ENCODE peak calls at places on chromosome 2, in seven cellular contexts. One of them, this sample, is unnamed.

GRCh38 chr2:43129254-43129653 is 97.2 kb downstream of the ZFP36L2 start:
- DNase-seq in HCT116: no peak
- DNase-seq in astrocyte: no peak
- DNase-seq in endothelial cell of umbilical vein: no peak
- DNase-seq in neural progenitor cell: no peak
- DNase-seq in mammary epithelial cell: no peak
- DNase-seq in GM23338: no peak
- DNase-seq in this sample: no peak

GRCh38 chr2:96608459-96609455 is 29.4 kb downstream of the KANSL3 start:
- DNase-seq in endothelial cell of umbilical vein: no peak
- DNase-seq in HCT116: no peak
- DNase-seq in astrocyte: peak; percentile 36
- DNase-seq in neural progenitor cell: no peak
- DNase-seq in GM23338: no peak
- DNase-seq in mammary epithelial cell: peak; percentile 14
- DNase-seq in this sample: no peak

GRCh38 chr2:10518470-10519060 is 70.4 kb upstream of the ODC1 start:
- DNase-seq in neural progenitor cell: no peak
- DNase-seq in astrocyte: no peak
- DNase-seq in mammary epithelial cell: no peak
- DNase-seq in endothelial cell of umbilical vein: no peak
- DNase-seq in HCT116: no peak
- DNase-seq in GM23338: no peak
- DNase-seq in this sample: no peak

GRCh38 chr2:240629419-240629967 is 4.2 kb downstream of the GPR35 start:
- DNase-seq in GM23338: no peak
- DNase-seq in HCT116: no peak
- DNase-seq in endothelial cell of umbilical vein: no peak
- DNase-seq in astrocyte: no peak
- DNase-seq in mammary epithelial cell: no peak
- DNase-seq in neural progenitor cell: no peak
- DNase-seq in this sample: no peak

GRCh38 chr2:201100497-201100896 is 15.5 kb upstream of the CFLAR start:
- DNase-seq in mammary epithelial cell: no peak
- DNase-seq in neural progenitor cell: no peak
- DNase-seq in astrocyte: no peak
- DNase-seq in endothelial cell of umbilical vein: no peak
- DNase-seq in HCT116: no peak
- DNase-seq in GM23338: no peak
- DNase-seq in this sample: no peak

GRCh38 chr2:172606285-172606684 is 50.4 kb downstream of the PDK1 start:
- DNase-seq in astrocyte: peak; percentile 11
- DNase-seq in endothelial cell of umbilical vein: no peak
- DNase-seq in neural progenitor cell: no peak
- DNase-seq in GM23338: no peak
- DNase-seq in HCT116: no peak
- DNase-seq in mammary epithelial cell: no peak
- DNase-seq in this sample: no peak

GRCh38 chr2:126655500-126656310 is at the start of gene GYPC:
- DNase-seq in astrocyte: peak; percentile 36
- DNase-seq in mammary epithelial cell: no peak
- DNase-seq in endothelial cell of umbilical vein: no peak
- DNase-seq in GM23338: peak; percentile 66
- DNase-seq in HCT116: no peak
- DNase-seq in neural progenitor cell: peak; percentile 72
- DNase-seq in this sample: peak; percentile 54

GRCh38 chr2:146246017-146246733 is 1598.7 kb upstream of the ACVR2A start:
- DNase-seq in mammary epithelial cell: no peak
- DNase-seq in endothelial cell of umbilical vein: no peak
- DNase-seq in astrocyte: peak; percentile 72
- DNase-seq in GM23338: no peak
- DNase-seq in neural progenitor cell: no peak
- DNase-seq in HCT116: no peak
- DNase-seq in this sample: peak; percentile 61

GRCh38 chr2:124437811-124438210 is 412.7 kb downstream of the CNTNAP5 start:
- DNase-seq in HCT116: no peak
- DNase-seq in astrocyte: no peak
- DNase-seq in GM23338: peak; percentile 63
- DNase-seq in mammary epithelial cell: no peak
- DNase-seq in endothelial cell of umbilical vein: no peak
- DNase-seq in neural progenitor cell: peak; percentile 47
- DNase-seq in this sample: peak; percentile 31

GRCh38 chr2:227010433-227010832 is 153.6 kb downstream of the COL4A4 start:
- DNase-seq in GM23338: no peak
- DNase-seq in astrocyte: peak; percentile 61
- DNase-seq in endothelial cell of umbilical vein: no peak
- DNase-seq in HCT116: no peak
- DNase-seq in neural progenitor cell: no peak
- DNase-seq in mammary epithelial cell: peak; percentile 41
- DNase-seq in this sample: no peak

GRCh38 chr2:177730792-177731191 is 338.2 kb downstream of the AGPS start:
- DNase-seq in HCT116: no peak
- DNase-seq in endothelial cell of umbilical vein: no peak
- DNase-seq in mammary epithelial cell: no peak
- DNase-seq in neural progenitor cell: no peak
- DNase-seq in astrocyte: no peak
- DNase-seq in GM23338: no peak
- DNase-seq in this sample: no peak

GRCh38 chr2:177733322-177733855 is 339.2 kb downstream of the PDE11A start:
- DNase-seq in neural progenitor cell: peak; percentile 51
- DNase-seq in astrocyte: no peak
- DNase-seq in endothelial cell of umbilical vein: no peak
- DNase-seq in GM23338: no peak
- DNase-seq in mammary epithelial cell: no peak
- DNase-seq in HCT116: no peak
- DNase-seq in this sample: no peak

GRCh38 chr2:177728920-177729319 is 336.3 kb downstream of the AGPS start:
- DNase-seq in endothelial cell of umbilical vein: no peak
- DNase-seq in neural progenitor cell: no peak
- DNase-seq in mammary epithelial cell: no peak
- DNase-seq in astrocyte: peak; percentile 47
- DNase-seq in GM23338: no peak
- DNase-seq in HCT116: no peak
- DNase-seq in this sample: no peak

GRCh38 chr2:177730363-177730762 is 337.8 kb downstream of the AGPS start:
- DNase-seq in endothelial cell of umbilical vein: no peak
- DNase-seq in neural progenitor cell: no peak
- DNase-seq in astrocyte: no peak
- DNase-seq in HCT116: no peak
- DNase-seq in GM23338: no peak
- DNase-seq in mammary epithelial cell: no peak
- DNase-seq in this sample: no peak

DNA sequence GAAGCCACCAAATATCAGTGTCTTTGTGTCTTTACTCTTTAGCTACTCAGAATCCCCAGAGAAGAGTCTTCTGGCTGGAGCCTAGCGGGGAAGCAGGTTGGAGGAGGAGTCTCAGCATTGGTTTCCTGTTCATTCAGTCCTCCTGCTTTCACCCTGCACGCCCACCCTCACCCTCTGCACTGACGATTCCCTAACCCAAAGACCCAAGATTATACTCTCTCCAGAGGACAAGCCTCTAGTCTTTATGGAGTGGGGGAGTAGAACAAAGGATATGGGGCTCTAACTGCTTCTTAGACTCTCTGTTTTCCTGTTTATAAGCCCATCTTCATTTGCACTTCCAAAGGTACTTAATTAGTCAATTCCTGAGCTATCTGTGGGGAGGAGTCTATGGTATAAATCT is 338.8 kb downstream of the AGPS start:
- DNase-seq in neural progenitor cell: peak; percentile 57
- DNase-seq in HCT116: no peak
- DNase-seq in astrocyte: no peak
- DNase-seq in mammary epithelial cell: no peak
- DNase-seq in GM23338: peak; percentile 88
- DNase-seq in endothelial cell of umbilical vein: no peak
- DNase-seq in this sample: no peak
- H3K27me3 ChIP-seq in neural progenitor cell: peaks cover 92% of the 10 kb centered on the region
- H3K27me3 ChIP-seq in HCT116: no peaks in the 10 kb centered on the region
- H3K27me3 ChIP-seq in astrocyte: peaks cover 6% of the 10 kb centered on the region
- H3K27me3 ChIP-seq in mammary epithelial cell: peaks cover 8% of the 10 kb centered on the region
- H3K27me3 ChIP-seq in GM23338: peaks cover 97% of the 10 kb centered on the region
- H3K27me3 ChIP-seq in endothelial cell of umbilical vein: no peaks in the 10 kb centered on the region
- H3K27me3 ChIP-seq in this sample: no peaks in the 10 kb centered on the region

GRCh38 chr2:31932589-31932988 is 78.2 kb downstream of the MEMO1 start:
- DNase-seq in mammary epithelial cell: no peak
- DNase-seq in astrocyte: no peak
- DNase-seq in GM23338: no peak
- DNase-seq in neural progenitor cell: no peak
- DNase-seq in endothelial cell of umbilical vein: no peak
- DNase-seq in HCT116: no peak
- DNase-seq in this sample: no peak
- TF ChIP-seq EZH2 in mammary epithelial cell: no peak
- TF ChIP-seq EZH2 in astrocyte: no peak
- TF ChIP-seq EZH2 in GM23338: no peak
- TF ChIP-seq EZH2 in neural progenitor cell: no peak
- TF ChIP-seq EZH2 in endothelial cell of umbilical vein: no peak
- TF ChIP-seq EZH2 in HCT116: no peak
- TF ChIP-seq EZH2 in this sample: no peak

GRCh38 chr2:20190862-20191713 is 33.8 kb downstream of the SDC1 start:
- DNase-seq in neural progenitor cell: peak; percentile 87
- DNase-seq in GM23338: peak; percentile 78
- DNase-seq in mammary epithelial cell: no peak
- DNase-seq in astrocyte: peak; percentile 26
- DNase-seq in endothelial cell of umbilical vein: peak; percentile 36
- DNase-seq in HCT116: no peak
- DNase-seq in this sample: peak; percentile 81
- TF ChIP-seq CTCF in neural progenitor cell: peak; percentile 57
- TF ChIP-seq CTCF in GM23338: peak; percentile 47
- TF ChIP-seq CTCF in mammary epithelial cell: peak; percentile 45
- TF ChIP-seq CTCF in astrocyte: peak; percentile 53
- TF ChIP-seq CTCF in endothelial cell of umbilical vein: peak; percentile 40
- TF ChIP-seq CTCF in HCT116: no peak
- TF ChIP-seq CTCF in this sample: peak; percentile 86

GRCh38 chr2:236162031-236162803 is 6.0 kb downstream of the GBX2 start:
- DNase-seq in HCT116: no peak
- DNase-seq in endothelial cell of umbilical vein: no peak
- DNase-seq in GM23338: peak; percentile 74
- DNase-seq in astrocyte: no peak
- DNase-seq in mammary epithelial cell: no peak
- DNase-seq in neural progenitor cell: peak; percentile 44
- DNase-seq in this sample: no peak
- H3K27me3 ChIP-seq in HCT116: no peaks in the 10 kb centered on the region
- H3K27me3 ChIP-seq in endothelial cell of umbilical vein: no peaks in the 10 kb centered on the region
- H3K27me3 ChIP-seq in GM23338: peaks cover 100% of the 10 kb centered on the region
- H3K27me3 ChIP-seq in astrocyte: peaks cover 43% of the 10 kb centered on the region
- H3K27me3 ChIP-seq in mammary epithelial cell: peaks cover 31% of the 10 kb centered on the region
- H3K27me3 ChIP-seq in neural progenitor cell: peaks cover 100% of the 10 kb centered on the region
- H3K27me3 ChIP-seq in this sample: peaks cover 57% of the 10 kb centered on the region

DNA sequence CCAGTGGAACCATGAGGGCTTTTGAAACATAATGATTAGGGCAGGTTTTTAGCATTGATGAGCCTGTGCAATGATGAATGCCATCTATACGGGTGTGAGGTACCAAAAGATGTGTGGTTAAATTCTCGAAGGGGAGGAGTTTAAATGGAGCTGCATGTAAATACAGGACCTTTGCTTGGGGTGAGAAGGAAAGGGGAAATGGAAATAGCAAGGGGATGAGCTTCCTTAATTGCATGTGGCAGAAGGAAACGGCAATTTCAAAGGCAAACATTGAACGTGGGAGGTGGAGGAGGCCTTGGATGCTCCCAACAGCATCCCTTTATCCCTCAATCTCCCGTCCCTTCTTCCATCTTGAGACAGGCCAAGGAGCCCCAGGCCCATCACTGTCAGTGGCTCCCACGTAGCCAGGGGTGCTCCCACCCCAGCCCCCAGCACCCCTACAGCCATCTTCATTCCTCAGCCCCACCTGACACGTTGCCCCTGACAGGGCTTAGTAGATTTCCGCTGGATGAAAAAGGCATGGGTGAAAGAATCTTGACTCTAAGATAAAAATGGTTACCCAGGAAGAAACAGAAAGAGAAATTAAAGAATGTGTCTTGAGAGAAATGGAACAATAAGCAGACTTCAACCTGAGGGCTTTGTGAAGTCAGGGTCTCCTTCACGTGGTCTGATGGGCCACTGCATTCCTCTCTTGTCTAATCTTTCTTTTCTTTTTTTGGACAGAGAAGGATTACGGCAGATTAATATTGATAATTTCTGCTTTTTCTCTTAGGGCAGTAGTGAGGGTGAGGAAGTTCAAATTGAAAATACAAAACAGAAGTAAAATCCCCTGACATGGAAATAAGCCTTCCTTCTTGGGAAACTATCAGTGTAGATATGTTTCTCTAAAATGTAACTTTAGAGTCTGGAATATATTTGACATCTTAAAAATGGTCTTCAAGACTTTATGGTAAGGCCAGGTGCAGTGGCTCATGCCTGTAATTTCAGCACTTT is 32.6 kb downstream of the INPP5D start:
- DNase-seq in neural progenitor cell: no peak
- DNase-seq in mammary epithelial cell: no peak
- DNase-seq in HCT116: no peak
- DNase-seq in astrocyte: no peak
- DNase-seq in endothelial cell of umbilical vein: no peak
- DNase-seq in GM23338: no peak
- DNase-seq in this sample: no peak
- TF ChIP-seq EZH2 in neural progenitor cell: no peak
- TF ChIP-seq EZH2 in mammary epithelial cell: no peak
- TF ChIP-seq EZH2 in HCT116: no peak
- TF ChIP-seq EZH2 in astrocyte: no peak
- TF ChIP-seq EZH2 in endothelial cell of umbilical vein: no peak
- TF ChIP-seq EZH2 in GM23338: no peak
- TF ChIP-seq EZH2 in this sample: no peak

GRCh38 chr2:18752667-18753422 is 163.5 kb upstream of the NT5C1B start:
- DNase-seq in mammary epithelial cell: no peak
- DNase-seq in GM23338: no peak
- DNase-seq in HCT116: no peak
- DNase-seq in astrocyte: no peak
- DNase-seq in endothelial cell of umbilical vein: no peak
- DNase-seq in neural progenitor cell: no peak
- DNase-seq in this sample: no peak
- TF ChIP-seq CTCF in mammary epithelial cell: no peak
- TF ChIP-seq CTCF in GM23338: no peak
- TF ChIP-seq CTCF in HCT116: no peak
- TF ChIP-seq CTCF in astrocyte: no peak
- TF ChIP-seq CTCF in endothelial cell of umbilical vein: no peak
- TF ChIP-seq CTCF in neural progenitor cell: no peak
- TF ChIP-seq CTCF in this sample: peak; percentile 21